ENCODE peak calls at places on chromosomes 5 and 9, in five cellular contexts. G, L, E, I and F are unnamed samples.
A peak's percentile ranks its signal among the peaks of the same experiment; 100 is the strongest.

GRCh38 chr5:87300744-87301143 is 33.1 kb downstream of the RASA1 start:
- DNase-seq in L (peak; percentile 94), E (no peak), G (no peak), I (peak; percentile 82), F (no peak)

GRCh38 chr9:130225071-130225470 is 40.5 kb upstream of the HMCN2 start:
- DNase-seq in I (no peak), E (no peak), L (no peak), G (no peak), F (no peak)

GRCh38 chr5:124755565-124755964 is 9.1 kb upstream of the ZNF608 start:
- DNase-seq in L (no peak), I (peak; percentile 13), E (no peak), G (no peak), F (no peak)

GRCh38 chr9:121818841-121819430 is 167.5 kb downstream of the DAB2IP start:
- DNase-seq in L (no peak), E (no peak), I (no peak), G (no peak), F (no peak)

GRCh38 chr9:86668488-86668887 is 278.8 kb downstream of the GAS1 start:
- DNase-seq in E (no peak), G (no peak), L (no peak), I (no peak), F (no peak)

GRCh38 chr5:68396722-68397121 is 181.2 kb downstream of the PIK3R1 start:
- DNase-seq in G (no peak), E (peak; percentile 55), I (peak; percentile 78), L (no peak), F (no peak)

GRCh38 chr5:131957721-131958483 is 12.4 kb upstream of the MEIKIN start:
- DNase-seq in G (no peak), I (no peak), L (no peak), E (no peak), F (no peak)

GRCh38 chr9:93827545-93828330 is 127.4 kb downstream of the BARX1 start:
- DNase-seq in L (peak; percentile 24), E (peak; percentile 52), G (no peak), I (peak; percentile 62), F (peak; percentile 80)

GRCh38 chr5:67156976-67157583 is 39.5 kb downstream of the CD180 start:
- DNase-seq in L (peak; percentile 35), G (peak; percentile 49), I (peak; percentile 47), E (no peak), F (peak; percentile 57)

GRCh38 chr5:139914218-139914807 is 118.7 kb downstream of the PSD2 start:
- DNase-seq in E (no peak), L (peak; percentile 64), I (no peak), G (no peak), F (no peak)

GRCh38 chr9:134680393-134681060 is 38.9 kb downstream of the COL5A1 start:
- DNase-seq in E (peak; percentile 39), I (no peak), G (no peak), L (no peak), F (no peak)

GRCh38 chr5:53298841-53299240 is 181.6 kb upstream of the FST start:
- DNase-seq in L (peak; percentile 6), E (no peak), I (no peak), G (no peak), F (no peak)

GRCh38 chr5:95848701-95849100 is 26.2 kb upstream of the GLRX start:
- DNase-seq in G (no peak), I (no peak), L (no peak), E (no peak), F (no peak)

GRCh38 chr5:16005210-16005609 is 174.4 kb downstream of the MARCHF11 start:
- DNase-seq in L (no peak), G (no peak), E (no peak), I (no peak), F (no peak)

GRCh38 chr9:6512085-6512657 is 99.2 kb downstream of the UHRF2 start:
- DNase-seq in I (no peak), G (no peak), E (no peak), L (no peak), F (no peak)

GRCh38 chr5:111948517-111948916 is 191.5 kb upstream of the NREP start:
- DNase-seq in G (no peak), L (peak; percentile 75), E (no peak), I (no peak), F (no peak)

GRCh38 chr5:138686668-138687067 is 66.6 kb upstream of the CTNNA1 start:
- DNase-seq in L (peak; percentile 53), G (no peak), E (no peak), I (no peak), F (no peak)

GRCh38 chr9:114382951-114383865 is 4.6 kb downstream of the AKNA start:
- DNase-seq in I (no peak), E (peak; percentile 69), G (no peak), L (no peak), F (peak; percentile 69)

GRCh38 chr5:180596668-180597231 is 5.5 kb upstream of the SCGB3A1 start:
- DNase-seq in L (no peak), G (no peak), I (no peak), E (no peak), F (no peak)

GRCh38 chr5:139648205-139649081 is at the start of gene CXXC5:
- DNase-seq in I (peak; percentile 81), G (peak; percentile 88), L (peak; percentile 80), E (peak; percentile 89), F (peak; percentile 90)

GRCh38 chr5:107466233-107466769 is 204.4 kb downstream of the EFNA5 start:
- DNase-seq in L (peak; percentile 98), G (no peak), E (no peak), I (peak; percentile 95), F (no peak)

GRCh38 chr5:146390469-146390868 is 51.8 kb downstream of the POU4F3 start:
- DNase-seq in E (no peak), L (no peak), G (no peak), I (peak; percentile 10), F (no peak)
- TF ChIP-seq CTCF in E (no peak), L (no peak), G (peak; percentile 16), I (peak; percentile 8), F (no peak)

GRCh38 chr9:99185328-99185632 is 36.5 kb downstream of the ALG2 start:
- DNase-seq in G (no peak), L (no peak), E (no peak), I (no peak), F (no peak)
- TF ChIP-seq CTCF in G (no peak), L (no peak), E (no peak), I (no peak), F (no peak)

GRCh38 chr9:18060304-18060934 is 413.5 kb upstream of the ADAMTSL1 start:
- DNase-seq in G (no peak), E (no peak), L (no peak), I (no peak), F (no peak)
- TF ChIP-seq CTCF in G (peak; percentile 31), E (no peak), L (peak; percentile 34), I (no peak), F (no peak)

GRCh38 chr9:133489253-133490190 is 10.6 kb upstream of the SLC2A6 start:
- DNase-seq in I (no peak), G (no peak), E (peak; percentile 26), L (no peak), F (no peak)

GRCh38 chr9:133490201-133490681 is 11.3 kb upstream of the SLC2A6 start:
- DNase-seq in L (no peak), G (no peak), I (no peak), E (peak; percentile 26), F (no peak)

GRCh38 chr9:133491656-133491925 is 12.7 kb upstream of the SLC2A6 start:
- DNase-seq in I (no peak), L (no peak), G (no peak), E (peak; percentile 31), F (no peak)

GRCh38 chr9:133492061-133493021 is 13.4 kb upstream of the SLC2A6 start:
- DNase-seq in L (peak; percentile 14), G (no peak), I (no peak), E (peak; percentile 46), F (no peak)

GRCh38 chr9:133490865-133491655 is 12.2 kb upstream of the SLC2A6 start:
- DNase-seq in L (no peak), I (no peak), G (no peak), E (peak; percentile 46), F (no peak)
- TF ChIP-seq CTCF in L (no peak), I (no peak), G (no peak), E (no peak), F (no peak)

DNA sequence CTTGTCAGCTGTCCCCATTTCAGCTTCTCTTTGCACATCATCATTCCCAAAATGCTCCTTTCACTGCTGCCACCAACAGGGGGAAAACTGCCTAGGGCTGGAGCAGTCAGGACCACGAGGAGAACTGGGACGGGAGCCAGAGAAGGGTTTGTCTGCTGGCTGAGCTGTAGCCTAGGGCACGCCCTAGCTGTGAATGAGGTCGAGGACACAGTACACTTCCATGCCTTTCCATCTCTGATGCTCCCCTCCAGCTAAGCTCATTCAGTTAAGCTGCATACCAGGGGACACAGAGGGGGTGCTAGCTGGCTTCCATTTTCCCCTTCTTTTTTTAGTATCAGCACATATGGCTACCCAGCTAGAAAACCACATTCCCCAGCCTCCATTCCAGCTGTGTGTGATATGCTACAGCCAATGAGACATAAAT is 64.7 kb downstream of the STK10 start:
- DNase-seq in E (no peak), L (no peak), I (peak; percentile 44), G (no peak), F (no peak)
- TF ChIP-seq CTCF in E (no peak), L (no peak), I (no peak), G (no peak), F (no peak)

GRCh38 chr9:123929870-123930831 is at the start of gene DENND1A:
- DNase-seq in G (peak; percentile 92), I (peak; percentile 85), E (peak; percentile 94), L (peak; percentile 79), F (peak; percentile 98)

GRCh38 chr9:123926986-123927385 is 2.9 kb downstream of the DENND1A start:
- DNase-seq in E (no peak), L (no peak), I (no peak), G (no peak), F (no peak)

GRCh38 chr9:123927625-123928308 is 2.2 kb downstream of the DENND1A start:
- DNase-seq in E (no peak), I (no peak), L (no peak), G (peak; percentile 24), F (no peak)

GRCh38 chr9:123929177-123929869 is 603 bp downstream of the DENND1A start:
- DNase-seq in I (no peak), G (peak; percentile 19), E (peak; percentile 73), L (no peak), F (peak; percentile 64)

GRCh38 chr9:123928471-123929176 is 1.3 kb downstream of the DENND1A start:
- DNase-seq in G (peak; percentile 19), E (no peak), I (no peak), L (no peak), F (no peak)
- TF ChIP-seq CTCF in G (no peak), E (no peak), I (no peak), L (no peak), F (no peak)

DNA sequence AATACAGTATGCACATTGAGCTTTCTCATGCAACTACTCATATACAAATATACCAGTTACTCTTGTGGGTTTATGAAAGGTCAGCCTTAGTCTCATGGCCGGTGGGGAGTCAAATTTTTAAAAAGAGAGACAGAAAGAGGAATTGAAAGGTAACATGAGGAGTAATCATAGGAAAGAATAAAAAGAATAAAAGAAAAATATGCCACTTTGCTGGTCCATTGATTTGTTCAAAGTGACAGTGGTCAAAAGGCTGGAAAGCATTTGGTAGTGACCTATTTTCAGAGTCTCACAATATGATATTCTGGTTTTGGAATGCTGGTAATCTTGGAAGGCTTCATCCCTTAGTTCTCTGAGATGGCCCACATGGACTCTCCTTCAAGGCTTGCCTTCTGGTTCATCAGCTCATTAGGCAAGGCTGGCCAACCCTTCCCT is 67.0 kb downstream of the ZNF366 start:
- DNase-seq in G (no peak), I (no peak), E (no peak), L (no peak), F (peak; percentile 49)
- TF ChIP-seq CTCF in G (no peak), I (no peak), E (no peak), L (no peak), F (no peak)

GRCh38 chr5:79255786-79256557 is 20.0 kb downstream of the JMY start:
- DNase-seq in G (no peak), L (peak; percentile 36), I (peak; percentile 57), E (no peak), F (no peak)
- TF ChIP-seq CTCF in G (peak; percentile 55), L (peak; percentile 47), I (peak; percentile 70), E (no peak), F (peak; percentile 49)